ENCODE peak calls at places on chromosomes 7 and 10, in five cellular contexts. One of them, this sample, is unnamed.

GRCh38 chr7:2104107-2104710 is 128.5 kb downstream of the MAD1L1 start:
- DNase-seq in lower lobe of right lung: peak; percentile 90
- DNase-seq in fibroblast of lung: peak; percentile 84
- DNase-seq in mesenchymal stem cell: peak; percentile 90
- DNase-seq in effector memory CD4-positive, alpha-beta T cell: peak; percentile 19
- DNase-seq in this sample: peak; percentile 21

GRCh38 chr7:27151341-27151944 is 940 bp downstream of the HOXA3 start:
- DNase-seq in lower lobe of right lung: peak; percentile 50
- DNase-seq in fibroblast of lung: no peak
- DNase-seq in effector memory CD4-positive, alpha-beta T cell: no peak
- DNase-seq in mesenchymal stem cell: no peak
- DNase-seq in this sample: no peak

GRCh38 chr7:7119668-7120208 is 62.6 kb upstream of the C1GALT1 start:
- DNase-seq in effector memory CD4-positive, alpha-beta T cell: no peak
- DNase-seq in fibroblast of lung: no peak
- DNase-seq in lower lobe of right lung: no peak
- DNase-seq in mesenchymal stem cell: no peak
- DNase-seq in this sample: no peak

GRCh38 chr7:96823274-96823673 is 113.6 kb upstream of the SEM1 start:
- DNase-seq in fibroblast of lung: peak; percentile 20
- DNase-seq in mesenchymal stem cell: no peak
- DNase-seq in effector memory CD4-positive, alpha-beta T cell: no peak
- DNase-seq in lower lobe of right lung: no peak
- DNase-seq in this sample: no peak

GRCh38 chr7:26388256-26388655 is 96.6 kb downstream of the SNX10 start:
- DNase-seq in mesenchymal stem cell: no peak
- DNase-seq in effector memory CD4-positive, alpha-beta T cell: no peak
- DNase-seq in lower lobe of right lung: no peak
- DNase-seq in fibroblast of lung: no peak
- DNase-seq in this sample: no peak

GRCh38 chr7:3461923-3462322 is 160.9 kb downstream of the SDK1 start:
- DNase-seq in mesenchymal stem cell: no peak
- DNase-seq in effector memory CD4-positive, alpha-beta T cell: peak; percentile 11
- DNase-seq in fibroblast of lung: no peak
- DNase-seq in lower lobe of right lung: no peak
- DNase-seq in this sample: peak; percentile 29

GRCh38 chr10:88471909-88472308 is 111.2 kb downstream of the RNLS start:
- DNase-seq in lower lobe of right lung: no peak
- DNase-seq in fibroblast of lung: no peak
- DNase-seq in mesenchymal stem cell: no peak
- DNase-seq in effector memory CD4-positive, alpha-beta T cell: no peak
- DNase-seq in this sample: no peak

GRCh38 chr10:119500138-119500795 is 42.3 kb downstream of the RGS10 start:
- DNase-seq in fibroblast of lung: no peak
- DNase-seq in lower lobe of right lung: no peak
- DNase-seq in mesenchymal stem cell: no peak
- DNase-seq in effector memory CD4-positive, alpha-beta T cell: no peak
- DNase-seq in this sample: no peak

GRCh38 chr10:78584666-78585065 is 484.1 kb upstream of the ZMIZ1 start:
- DNase-seq in mesenchymal stem cell: no peak
- DNase-seq in fibroblast of lung: no peak
- DNase-seq in effector memory CD4-positive, alpha-beta T cell: no peak
- DNase-seq in lower lobe of right lung: no peak
- DNase-seq in this sample: no peak

GRCh38 chr10:100930368-100930767 is 17.6 kb downstream of the SLF2 start:
- DNase-seq in fibroblast of lung: no peak
- DNase-seq in lower lobe of right lung: no peak
- DNase-seq in mesenchymal stem cell: peak; percentile 22
- DNase-seq in effector memory CD4-positive, alpha-beta T cell: no peak
- DNase-seq in this sample: no peak

GRCh38 chr7:113128028-113128427 is 9.7 kb upstream of the SMIM30 start:
- DNase-seq in lower lobe of right lung: no peak
- DNase-seq in effector memory CD4-positive, alpha-beta T cell: no peak
- DNase-seq in mesenchymal stem cell: no peak
- DNase-seq in fibroblast of lung: peak; percentile 19
- DNase-seq in this sample: no peak

GRCh38 chr7:139825666-139826290 is 3.3 kb upstream of the TBXAS1 start:
- DNase-seq in fibroblast of lung: peak; percentile 69
- DNase-seq in effector memory CD4-positive, alpha-beta T cell: no peak
- DNase-seq in mesenchymal stem cell: peak; percentile 87
- DNase-seq in lower lobe of right lung: no peak
- DNase-seq in this sample: no peak

GRCh38 chr7:66669088-66669487 is 40.4 kb downstream of the KCTD7 start:
- DNase-seq in fibroblast of lung: no peak
- DNase-seq in mesenchymal stem cell: no peak
- DNase-seq in lower lobe of right lung: no peak
- DNase-seq in effector memory CD4-positive, alpha-beta T cell: no peak
- DNase-seq in this sample: no peak

GRCh38 chr10:74058071-74058470 is 60.2 kb downstream of the VCL start:
- DNase-seq in mesenchymal stem cell: no peak
- DNase-seq in lower lobe of right lung: no peak
- DNase-seq in effector memory CD4-positive, alpha-beta T cell: no peak
- DNase-seq in fibroblast of lung: no peak
- DNase-seq in this sample: no peak

GRCh38 chr10:1762066-1762465 is 24.7 kb upstream of the ADARB2 start:
- DNase-seq in fibroblast of lung: no peak
- DNase-seq in effector memory CD4-positive, alpha-beta T cell: no peak
- DNase-seq in lower lobe of right lung: no peak
- DNase-seq in mesenchymal stem cell: no peak
- DNase-seq in this sample: no peak
- H3K4me1 ChIP-seq in fibroblast of lung: no peaks in the 10 kb centered on the region
- H3K4me1 ChIP-seq in effector memory CD4-positive, alpha-beta T cell: no peaks in the 10 kb centered on the region
- H3K4me1 ChIP-seq in lower lobe of right lung: no peaks in the 10 kb centered on the region
- H3K4me1 ChIP-seq in mesenchymal stem cell: no peaks in the 10 kb centered on the region
- H3K4me1 ChIP-seq in this sample: no peaks in the 10 kb centered on the region

GRCh38 chr10:121854809-121855445 is 72.9 kb downstream of the ATE1 start:
- DNase-seq in fibroblast of lung: no peak
- DNase-seq in lower lobe of right lung: no peak
- DNase-seq in effector memory CD4-positive, alpha-beta T cell: no peak
- DNase-seq in mesenchymal stem cell: no peak
- DNase-seq in this sample: no peak
- H3K4me3 ChIP-seq in fibroblast of lung: no peak overlapping the region
- H3K4me3 ChIP-seq in lower lobe of right lung: no peak overlapping the region
- H3K4me3 ChIP-seq in effector memory CD4-positive, alpha-beta T cell: no peak overlapping the region
- H3K4me3 ChIP-seq in mesenchymal stem cell: no peak overlapping the region
- H3K4me3 ChIP-seq in this sample: no peak overlapping the region

GRCh38 chr10:121078672-121079102 is 227.5 kb downstream of the WDR11 start:
- DNase-seq in effector memory CD4-positive, alpha-beta T cell: no peak
- DNase-seq in lower lobe of right lung: no peak
- DNase-seq in mesenchymal stem cell: no peak
- DNase-seq in fibroblast of lung: peak; percentile 61
- DNase-seq in this sample: peak; percentile 46
- H3K27ac ChIP-seq in effector memory CD4-positive, alpha-beta T cell: no peak overlapping the region
- H3K27ac ChIP-seq in lower lobe of right lung: peak overlapping the region; percentile 67
- H3K27ac ChIP-seq in mesenchymal stem cell: no peak overlapping the region
- H3K27ac ChIP-seq in fibroblast of lung: no peak overlapping the region
- H3K27ac ChIP-seq in this sample: no peak overlapping the region

DNA sequence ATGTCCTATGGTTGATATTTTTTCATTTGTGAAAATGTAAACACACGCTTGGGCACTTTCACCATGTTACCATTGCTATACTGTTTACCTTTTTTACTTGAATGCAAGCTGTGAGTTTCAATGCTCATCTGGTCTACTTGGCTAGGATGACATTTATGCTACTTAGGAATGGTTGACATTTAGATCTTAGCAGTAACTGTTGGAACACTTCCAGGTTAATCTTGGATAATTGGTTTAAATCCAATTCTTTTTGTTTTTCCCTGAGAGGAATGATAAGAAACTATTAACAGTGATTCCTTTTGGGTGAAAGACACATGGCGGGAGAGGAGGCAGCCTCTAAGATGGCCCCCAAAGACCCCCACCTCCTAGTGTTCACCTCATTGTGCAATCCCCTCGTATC is 51.4 kb upstream of the AMPH start:
- DNase-seq in effector memory CD4-positive, alpha-beta T cell: no peak
- DNase-seq in fibroblast of lung: no peak
- DNase-seq in mesenchymal stem cell: no peak
- DNase-seq in lower lobe of right lung: no peak
- DNase-seq in this sample: no peak
- H3K4me1 ChIP-seq in effector memory CD4-positive, alpha-beta T cell: no peaks in the 10 kb centered on the region
- H3K4me1 ChIP-seq in fibroblast of lung: no peaks in the 10 kb centered on the region
- H3K4me1 ChIP-seq in mesenchymal stem cell: no peaks in the 10 kb centered on the region
- H3K4me1 ChIP-seq in lower lobe of right lung: no peaks in the 10 kb centered on the region
- H3K4me1 ChIP-seq in this sample: no peaks in the 10 kb centered on the region